ENCODE peak calls at places on chromosomes 1 and 21, in six cellular contexts. A is IMR-90, W is body of pancreas, H is H1, M is lung, P is adipocyte. Z is an unnamed sample. For H3K27me3, the result is how much of the 10 kb centered on the place peaks cover.

GRCh38 chr1:231844986-231845502 is 218.5 kb downstream of the DISC1 start:
- DNase-seq in M (no peak), W (no peak), A (peak), P (no peak), H (no peak), Z (peak)

GRCh38 chr1:205924436-205924742 is 18.9 kb downstream of the SLC26A9 start:
- DNase-seq in M (no peak), W (no peak), H (no peak), A (no peak), P (no peak), Z (no peak)

GRCh38 chr1:45730075-45730779 is 20.2 kb downstream of the IPP start:
- DNase-seq in M (peak), H (no peak), A (no peak), P (peak), W (no peak), Z (no peak)

GRCh38 chr1:6083385-6083784 is 37.7 kb downstream of the KCNAB2 start:
- DNase-seq in W (no peak), M (no peak), P (no peak), A (no peak), H (no peak), Z (no peak)

GRCh38 chr1:185483647-185484450 is 166.8 kb upstream of the IVNS1ABP start:
- DNase-seq in H (no peak), W (peak), M (no peak), P (peak), A (peak), Z (peak)

GRCh38 chr1:15152318-15153183 is 996 bp upstream of the TMEM51 start:
- DNase-seq in H (no peak), A (peak), P (peak), M (peak), W (peak), Z (peak)

GRCh38 chr1:201461193-201461657 is 7.8 kb downstream of the PHLDA3 start:
- DNase-seq in M (peak), H (no peak), W (peak), A (peak), P (peak), Z (peak)

GRCh38 chr1:179425186-179425585 is 59.4 kb downstream of the AXDND1 start:
- DNase-seq in A (no peak), W (no peak), M (no peak), P (no peak), H (no peak), Z (no peak)

GRCh38 chr1:227927971-227928741 is 19.6 kb downstream of the WNT9A start:
- DNase-seq in P (no peak), H (no peak), A (no peak), W (no peak), M (no peak), Z (no peak)

GRCh38 chr1:214857716-214858115 is 224.8 kb upstream of the KCNK2 start:
- DNase-seq in H (no peak), M (no peak), W (no peak), A (no peak), P (peak), Z (peak)

GRCh38 chr1:37482796-37483744 is 8.7 kb downstream of the ZC3H12A start:
- DNase-seq in W (no peak), M (no peak), H (no peak), A (no peak), P (no peak), Z (no peak)

GRCh38 chr1:218030846-218031245 is 254.2 kb upstream of the RRP15 start:
- DNase-seq in A (no peak), W (no peak), H (no peak), P (peak), M (no peak), Z (no peak)

GRCh38 chr21:45304945-45305344 is 17.2 kb upstream of the POFUT2 start:
- DNase-seq in P (no peak), H (no peak), W (no peak), M (no peak), A (no peak), Z (no peak)

GRCh38 chr1:145918144-145918991 is at the start of gene PEX11B:
- DNase-seq in A (peak), P (peak), W (peak), H (no peak), M (peak), Z (peak)

GRCh38 chr1:204695692-204696091 is 10.2 kb upstream of the LRRN2 start:
- DNase-seq in A (no peak), M (no peak), H (no peak), P (no peak), W (no peak), Z (no peak)

GRCh38 chr1:204694145-204694544 is 8.6 kb upstream of the LRRN2 start:
- DNase-seq in A (no peak), H (no peak), W (no peak), M (no peak), P (no peak), Z (no peak)

GRCh38 chr1:204696606-204697005 is 11.1 kb upstream of the LRRN2 start:
- DNase-seq in M (no peak), P (no peak), A (no peak), W (no peak), H (no peak), Z (no peak)

GRCh38 chr1:204701229-204701628 is 15.7 kb upstream of the LRRN2 start:
- DNase-seq in P (no peak), W (no peak), A (no peak), M (no peak), H (no peak), Z (no peak)

GRCh38 chr1:204697893-204698292 is 12.4 kb upstream of the LRRN2 start:
- DNase-seq in P (no peak), W (no peak), H (no peak), M (no peak), A (no peak), Z (peak)
- H3K27me3 ChIP-seq in P (half or more), W (under half), H (under half), M (under half), A (under half), Z (under half)

GRCh38 chr1:50424045-50424939 is 1.0 kb upstream of the DMRTA2 start:
- DNase-seq in P (no peak), M (no peak), W (no peak), H (no peak), A (no peak), Z (peak)
- H3K27me3 ChIP-seq in P (half or more), M (under half), W (under half), H (half or more), A (half or more), Z (under half)

GRCh38 chr1:34927316-34927715 is 2.1 kb downstream of the DLGAP3 start:
- DNase-seq in H (no peak), A (no peak), M (no peak), P (no peak), W (no peak), Z (no peak)
- H3K27me3 ChIP-seq in H (under half), A (under half), M (under half), P (half or more), W (under half), Z (under half)

DNA sequence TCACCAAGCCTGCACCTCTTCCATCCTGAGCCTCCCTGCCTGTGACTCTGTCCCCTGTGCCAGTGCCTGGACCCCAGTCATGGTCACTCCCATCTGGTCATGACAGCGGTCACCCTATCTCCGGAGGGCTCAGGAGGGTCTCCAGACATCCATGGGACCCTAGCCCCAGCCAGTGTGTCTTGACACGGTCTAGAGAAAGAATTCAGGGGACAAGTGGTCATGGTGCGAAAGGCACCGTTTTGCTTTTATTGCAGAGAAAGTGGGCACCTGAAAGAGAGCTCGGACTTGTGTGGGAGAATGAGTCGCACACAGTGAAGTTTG is 4.7 kb upstream of the RIPK4 start:
- DNase-seq in A (no peak), P (no peak), W (no peak), H (no peak), M (no peak), Z (no peak)
- H3K27me3 ChIP-seq in A (half or more), P (half or more), W (under half), H (under half), M (under half), Z (under half)

GRCh38 chr1:7560601-7561181 is 210.4 kb upstream of the VAMP3 start:
- DNase-seq in W (no peak), P (no peak), A (no peak), M (no peak), H (no peak), Z (no peak)
- H3K27me3 ChIP-seq in W (under half), P (under half), A (under half), M (under half), H (under half), Z (under half)

GRCh38 chr1:4584471-4584870 is 69.9 kb upstream of the AJAP1 start:
- DNase-seq in M (no peak), H (no peak), W (no peak), A (no peak), P (no peak), Z (no peak)
- H3K27me3 ChIP-seq in M (under half), H (under half), W (under half), A (under half), P (under half), Z (under half)

GRCh38 chr1:160056648-160057169 is 13.3 kb downstream of the KCNJ10 start:
- DNase-seq in A (no peak), P (no peak), H (no peak), M (no peak), W (no peak), Z (no peak)

GRCh38 chr1:160053548-160054365 is 16.2 kb downstream of the KCNJ10 start:
- DNase-seq in A (no peak), H (no peak), P (no peak), M (no peak), W (no peak), Z (no peak)

GRCh38 chr1:160061376-160062100 is 8.4 kb downstream of the KCNJ10 start:
- DNase-seq in A (no peak), H (no peak), W (no peak), P (no peak), M (no peak), Z (no peak)

GRCh38 chr1:160062134-160062533 is 7.8 kb downstream of the KCNJ10 start:
- DNase-seq in A (no peak), P (no peak), W (no peak), M (no peak), H (no peak), Z (no peak)

GRCh38 chr1:160058087-160058486 is 11.9 kb downstream of the KCNJ10 start:
- DNase-seq in M (no peak), A (no peak), W (no peak), H (no peak), P (peak), Z (no peak)
- H3K27me3 ChIP-seq in M (under half), A (half or more), W (under half), H (under half), P (half or more), Z (under half)

GRCh38 chr1:47418681-47419272 is 2.7 kb downstream of the FOXE3 start:
- DNase-seq in P (no peak), A (peak), M (no peak), H (no peak), W (no peak), Z (no peak)

GRCh38 chr1:47416319-47417128 is 439 bp downstream of the FOXE3 start:
- DNase-seq in A (no peak), H (no peak), W (no peak), P (peak), M (no peak), Z (peak)

GRCh38 chr1:47417129-47418044 is 1.3 kb downstream of the FOXE3 start:
- DNase-seq in H (no peak), M (no peak), A (no peak), W (no peak), P (no peak), Z (no peak)

GRCh38 chr1:47415728-47416318 is at the start of gene FOXE3:
- DNase-seq in M (no peak), W (no peak), P (no peak), H (no peak), A (no peak), Z (no peak)

GRCh38 chr1:47418122-47418521 is 2.0 kb downstream of the FOXE3 start:
- DNase-seq in H (no peak), A (no peak), P (no peak), W (no peak), M (no peak), Z (no peak)
- H3K27me3 ChIP-seq in H (half or more), A (under half), P (under half), W (under half), M (under half), Z (under half)

DNA sequence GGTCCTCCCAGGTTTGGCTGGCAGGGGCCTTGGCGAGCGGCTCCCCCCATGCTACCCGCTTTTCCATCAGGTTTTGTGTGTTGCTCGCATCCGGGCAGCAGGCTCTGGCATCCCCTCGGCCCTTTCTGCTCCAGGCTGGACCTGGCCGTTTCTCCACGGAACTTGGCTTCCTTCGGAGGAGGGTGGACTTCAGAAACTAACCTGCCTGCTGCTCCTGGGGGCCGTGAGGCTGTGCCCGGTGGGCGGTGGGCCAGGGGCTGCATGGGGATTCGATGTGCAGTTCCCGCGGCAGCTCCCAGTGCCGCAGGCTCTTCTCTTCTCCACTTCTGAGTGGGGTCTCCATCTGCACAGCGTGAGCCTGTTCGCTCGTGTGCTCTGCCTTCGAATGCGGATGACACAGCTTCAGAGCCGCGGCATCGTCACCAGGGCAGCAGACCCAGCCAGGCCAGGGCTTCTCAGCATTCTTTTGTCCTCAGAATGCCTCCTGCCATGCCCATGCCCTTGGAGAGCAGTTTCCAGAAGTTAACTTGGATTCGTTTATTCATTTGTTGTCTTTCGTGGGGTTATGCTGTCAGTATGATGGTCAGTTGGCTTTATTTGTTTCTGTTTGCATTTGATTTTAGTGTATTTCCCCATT is 36.4 kb downstream of the PRKCZ start:
- DNase-seq in A (no peak), M (no peak), P (no peak), W (no peak), H (no peak), Z (no peak)
- H3K27me3 ChIP-seq in A (under half), M (under half), P (under half), W (under half), H (under half), Z (under half)